ENCODE peak calls at places on chromosomes 4 and X, in eight cellular contexts. S is cardiac fibroblast, Y is endodermal cell, R is hepatocyte, Z is fibroblast of lung, L is ascending aorta, I is mesendoderm, W is HFF-Myc. O is an unnamed sample.
A peak's percentile ranks its signal among the peaks of the same experiment; 100 is the strongest.

GRCh38 chr4:154961263-154961662 is 180.2 kb downstream of the RBM46 start:
- DNase-seq in S (no peak), Y (no peak), R (no peak), Z (no peak), L (no peak), I (no peak), W (no peak), O (no peak)

GRCh38 chrX:130176354-130176776 is 4.6 kb downstream of the RAB33A start:
- DNase-seq in S (no peak), Y (no peak), R (no peak), Z (peak; percentile 11), L (no peak), I (no peak), W (no peak), O (no peak)

GRCh38 chrX:117957128-117957527 is 159.5 kb downstream of the KLHL13 start:
- DNase-seq in S (no peak), Y (no peak), R (no peak), Z (peak; percentile 69), L (no peak), I (no peak), W (no peak), O (no peak)

GRCh38 chr4:82599336-82599735 is 37.5 kb upstream of the TMEM150C start:
- DNase-seq in S (no peak), Y (peak; percentile 81), R (no peak), Z (no peak), L (no peak), I (peak; percentile 86), W (no peak), O (peak; percentile 63)

GRCh38 chrX:40646489-40647306 is 663 bp downstream of the CXorf38 start:
- DNase-seq in S (peak; percentile 17), Y (no peak), R (peak; percentile 30), Z (peak; percentile 27), L (no peak), I (peak; percentile 25), W (no peak), O (peak; percentile 76)

GRCh38 chr4:183431614-183432013 is 12.8 kb upstream of the CDKN2AIP start:
- DNase-seq in S (no peak), Y (no peak), R (no peak), Z (no peak), L (no peak), I (no peak), W (no peak), O (no peak)

GRCh38 chr4:147481577-147482109 is 746 bp downstream of the EDNRA start:
- DNase-seq in S (peak; percentile 27), Y (peak; percentile 76), R (peak; percentile 25), Z (peak; percentile 38), L (no peak), I (peak; percentile 54), W (no peak), O (peak; percentile 37)

GRCh38 chrX:109624641-109625311 is at the start of gene KCNE5:
- DNase-seq in S (no peak), Y (peak; percentile 88), R (peak; percentile 51), Z (peak; percentile 9), L (no peak), I (peak; percentile 73), W (no peak), O (peak; percentile 93)

GRCh38 chrX:104668550-104668949 is 102.6 kb downstream of the IL1RAPL2 start:
- DNase-seq in S (peak; percentile 20), Y (no peak), R (peak; percentile 20), Z (peak; percentile 39), L (no peak), I (peak; percentile 26), W (no peak), O (peak; percentile 3)

GRCh38 chr4:99411041-99411440 is 24.1 kb downstream of the ADH7 start:
- DNase-seq in S (no peak), Y (no peak), R (no peak), Z (no peak), L (no peak), I (no peak), W (no peak), O (no peak)

GRCh38 chr4:150236626-150237025 is 158.4 kb downstream of the DCLK2 start:
- DNase-seq in S (no peak), Y (no peak), R (no peak), Z (peak; percentile 75), L (no peak), I (no peak), W (no peak), O (no peak)

GRCh38 chr4:150080875-150081274 is 2.6 kb downstream of the DCLK2 start:
- DNase-seq in S (no peak), Y (no peak), R (no peak), Z (no peak), L (no peak), I (no peak), W (no peak), O (no peak)

GRCh38 chrX:87583679-87584078 is 66.1 kb downstream of the KLHL4 start:
- DNase-seq in S (no peak), Y (peak; percentile 84), R (peak; percentile 46), Z (no peak), L (no peak), I (peak; percentile 62), W (no peak), O (no peak)

GRCh38 chrX:1506916-1507315 is 30.1 kb downstream of the P2RY8 start:
- DNase-seq in S (no peak), Y (no peak), R (no peak), Z (no peak), L (no peak), I (no peak), W (no peak), O (no peak)

GRCh38 chr4:67291639-67292038 is 253.7 kb downstream of the CENPC start:
- DNase-seq in S (no peak), Y (no peak), R (no peak), Z (no peak), L (no peak), I (no peak), W (no peak), O (no peak)

GRCh38 chrX:20067709-20068315 is 48.9 kb downstream of the MAP7D2 start:
- DNase-seq in S (peak; percentile 84), Y (peak; percentile 57), R (peak; percentile 64), Z (peak; percentile 90), L (peak; percentile 39), I (peak; percentile 71), W (peak; percentile 52), O (no peak)

GRCh38 chr4:119666653-119667091 is 38.1 kb upstream of the PDE5A start:
- DNase-seq in S (no peak), Y (no peak), R (no peak), Z (no peak), L (no peak), I (peak; percentile 25), W (no peak), O (no peak)

GRCh38 chr4:151202851-151203455 is 74.0 kb upstream of the PRSS48 start:
- DNase-seq in S (peak; percentile 84), Y (no peak), R (no peak), Z (peak; percentile 65), L (no peak), I (peak; percentile 62), W (no peak), O (no peak)

GRCh38 chr4:76943790-76944189 is 5.8 kb upstream of the SEPTIN11 start:
- DNase-seq in S (peak; percentile 28), Y (no peak), R (no peak), Z (peak; percentile 54), L (no peak), I (no peak), W (no peak), O (no peak)

GRCh38 chr4:110049951-110050925 is 137.6 kb downstream of the EGF start:
- DNase-seq in S (peak; percentile 63), Y (peak; percentile 79), R (peak; percentile 57), Z (peak; percentile 26), L (no peak), I (peak; percentile 56), W (peak; percentile 15), O (peak; percentile 18)

GRCh38 chr4:87823741-87824140 is 9.0 kb upstream of the MEPE start:
- DNase-seq in S (no peak), Y (no peak), R (no peak), Z (no peak), L (no peak), I (no peak), W (no peak), O (no peak)

GRCh38 chrX:87265518-87265917 is 252.1 kb upstream of the KLHL4 start:
- DNase-seq in S (no peak), Y (no peak), R (no peak), Z (no peak), L (no peak), I (no peak), W (no peak), O (no peak)

GRCh38 chrX:138128025-138128671 is 562.2 kb downstream of the ZIC3 start:
- DNase-seq in S (peak; percentile 36), Y (peak; percentile 64), R (peak; percentile 40), Z (peak; percentile 23), L (no peak), I (peak; percentile 58), W (peak; percentile 1), O (peak; percentile 8)

DNA sequence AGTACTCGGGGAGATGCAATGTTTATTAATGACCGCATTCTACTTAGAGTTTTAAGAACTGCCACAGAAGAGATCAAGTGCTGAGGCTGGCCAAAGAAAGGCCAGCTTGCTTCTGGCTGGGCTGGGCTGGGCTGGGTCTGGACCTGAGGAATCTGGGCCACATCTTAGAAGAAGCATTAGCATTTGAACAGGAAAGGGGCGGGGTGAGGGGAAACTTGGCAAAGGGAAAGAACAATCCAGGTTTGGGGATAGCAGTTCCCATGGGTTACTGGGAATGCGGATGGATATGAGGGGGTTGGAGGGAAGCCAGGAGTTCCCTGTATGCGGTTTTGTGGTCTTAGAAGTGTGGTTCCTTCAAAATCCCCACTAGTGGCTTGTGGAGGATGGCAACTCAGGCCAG is 83.3 kb downstream of the CLDN34 start:
- DNase-seq in S (peak; percentile 62), Y (peak; percentile 76), R (no peak), Z (peak; percentile 74), L (no peak), I (peak; percentile 56), W (no peak), O (peak; percentile 76)
- H3K4me3 ChIP-seq in S (no peak overlapping the region), Y (no peak overlapping the region), R (no peak overlapping the region), Z (no peak overlapping the region), L (no peak overlapping the region), I (no peak overlapping the region), W (no peak overlapping the region), O (no peak overlapping the region)

GRCh38 chrX:53319614-53320542 is 38.5 kb upstream of the IQSEC2 start:
- DNase-seq in S (no peak), Y (peak; percentile 51), R (no peak), Z (no peak), L (no peak), I (no peak), W (no peak), O (peak; percentile 70)
- H3K4me3 ChIP-seq in S (peak overlapping the region; percentile 58), Y (peak overlapping the region; percentile 71), R (peak overlapping the region; percentile 52), Z (peak overlapping the region; percentile 60), L (peak overlapping the region; percentile 65), I (peak overlapping the region; percentile 40), W (peak overlapping the region; percentile 34), O (peak overlapping the region; percentile 71)

DNA sequence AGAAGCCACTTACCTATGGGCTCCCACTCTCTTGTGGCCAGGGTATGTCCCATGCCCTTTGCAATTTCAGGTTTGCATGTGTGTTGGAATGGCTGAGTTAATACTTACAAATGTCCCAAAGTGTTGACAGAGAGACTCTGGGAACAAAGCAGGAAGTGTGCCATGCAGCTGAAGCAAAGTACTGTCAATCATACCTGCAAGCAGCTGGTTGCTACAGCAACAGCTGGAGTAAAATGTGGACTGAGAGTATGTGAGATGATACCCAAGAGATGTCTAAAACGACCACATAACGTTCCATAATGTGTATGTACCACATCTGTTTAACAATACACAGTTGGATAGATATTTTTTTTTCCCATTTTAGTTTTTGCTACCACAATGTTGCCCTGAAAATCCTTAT is 82.8 kb upstream of the CAMK2D start:
- DNase-seq in S (no peak), Y (no peak), R (no peak), Z (no peak), L (no peak), I (no peak), W (no peak), O (no peak)
- H3K4me3 ChIP-seq in S (no peak overlapping the region), Y (no peak overlapping the region), R (no peak overlapping the region), Z (no peak overlapping the region), L (no peak overlapping the region), I (no peak overlapping the region), W (no peak overlapping the region), O (no peak overlapping the region)

GRCh38 chr4:6658635-6659075 is 18.2 kb downstream of the MRFAP1 start:
- DNase-seq in S (peak; percentile 46), Y (peak; percentile 80), R (peak; percentile 54), Z (peak; percentile 55), L (no peak), I (no peak), W (no peak), O (peak; percentile 86)
- H3K4me3 ChIP-seq in S (peak overlapping the region; percentile 33), Y (no peak overlapping the region), R (peak overlapping the region; percentile 29), Z (peak overlapping the region; percentile 19), L (peak overlapping the region; percentile 69), I (no peak overlapping the region), W (peak overlapping the region; percentile 29), O (peak overlapping the region; percentile 24)

O was measured in H7.